ENCODE peak calls at places on chromosomes 2 and 18, in five cellular contexts. R, X, P, A and J are unnamed samples.

GRCh38 chr18:9806905-9807304 is 78.9 kb upstream of the TXNDC2 start:
- DNase-seq in X (no peak), P (no peak), R (no peak), A (no peak), J (no peak)

GRCh38 chr2:156329031-156329921 is 3.2 kb downstream of the NR4A2 start:
- DNase-seq in A (no peak), R (no peak), X (no peak), P (peak; percentile 51), J (peak; percentile 18)

GRCh38 chr2:44100351-44100750 is 68.3 kb upstream of the PPM1B start:
- DNase-seq in R (peak; percentile 86), A (no peak), P (peak; percentile 58), X (peak; percentile 25), J (peak; percentile 97)

GRCh38 chr2:232028071-232028470 is 66.6 kb downstream of the DIS3L2 start:
- DNase-seq in R (no peak), X (no peak), P (no peak), A (no peak), J (no peak)

GRCh38 chr2:201057089-201057499 is 14.4 kb downstream of the HYCC2 start:
- DNase-seq in X (no peak), P (no peak), R (no peak), A (no peak), J (no peak)

GRCh38 chr2:161681043-161681442 is 56.8 kb downstream of the SLC4A10 start:
- DNase-seq in P (no peak), X (no peak), R (peak; percentile 69), A (no peak), J (peak; percentile 39)

GRCh38 chr2:230847883-230848388 is 16.8 kb upstream of the ITM2C start:
- DNase-seq in R (peak; percentile 68), A (peak; percentile 80), X (peak; percentile 85), P (peak; percentile 91), J (peak; percentile 91)

GRCh38 chr2:212451786-212452200 is 86.8 kb downstream of the ERBB4 start:
- DNase-seq in X (no peak), R (peak; percentile 72), A (no peak), P (no peak), J (peak; percentile 2)

GRCh38 chr2:46184794-46185583 is 112.2 kb upstream of the EPAS1 start:
- DNase-seq in P (no peak), X (no peak), R (no peak), A (peak; percentile 41), J (no peak)
- TF ChIP-seq CTCF in P (no peak), X (no peak), R (peak; percentile 7), A (peak; percentile 59), J (peak; percentile 10)

DNA sequence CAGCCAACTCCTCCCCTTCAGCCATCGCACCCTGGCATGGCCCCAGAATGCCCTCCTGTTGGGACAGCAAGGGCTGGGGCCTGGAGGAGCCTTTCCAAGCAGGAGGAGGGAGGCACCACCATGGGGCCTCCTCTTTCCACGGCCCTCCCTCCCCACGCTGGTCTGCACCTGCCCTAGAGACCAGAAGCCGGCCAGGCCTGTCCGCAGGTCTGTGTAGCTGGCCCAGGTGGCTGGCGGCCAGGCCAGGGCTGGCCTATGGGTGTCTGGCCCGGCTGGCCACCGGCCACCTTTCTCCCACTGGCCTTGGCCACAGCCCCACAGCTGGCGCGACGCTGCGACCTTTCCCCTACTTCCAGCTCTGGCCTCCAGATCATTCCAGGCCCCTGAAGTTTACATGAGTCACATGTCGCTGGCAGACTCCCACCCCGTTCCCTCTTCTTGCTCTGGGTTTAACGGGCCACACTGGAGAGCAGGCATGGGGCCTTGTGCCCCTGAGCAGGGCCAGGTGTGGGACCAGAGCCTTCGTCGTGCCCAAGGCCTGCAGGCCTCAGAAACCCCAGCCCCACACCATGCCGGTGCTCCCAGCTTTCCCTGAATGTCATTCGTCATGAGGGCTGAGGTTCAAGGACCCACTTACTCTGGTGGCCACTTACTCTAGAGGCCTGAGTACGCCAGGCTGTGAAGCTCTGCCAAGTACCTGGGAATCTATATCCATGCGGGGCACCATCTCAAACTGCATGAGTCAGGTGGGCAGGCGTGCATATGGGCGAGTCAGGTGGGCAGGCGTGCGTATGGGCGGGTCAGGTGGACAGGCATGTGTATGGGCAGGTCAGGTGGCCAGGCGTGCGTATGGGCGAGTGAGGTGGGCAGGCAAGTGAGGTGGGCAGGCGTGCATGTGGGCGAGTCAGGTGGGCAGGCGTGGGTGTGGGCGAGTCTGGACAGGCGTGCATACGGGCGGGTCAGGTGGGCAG is 33.3 kb upstream of the KLF11 start:
- DNase-seq in A (no peak), R (no peak), P (peak; percentile 72), X (peak; percentile 88), J (peak; percentile 77)
- H3K9me3 ChIP-seq in A (no peaks in the 10 kb centered on the region), R (peaks cover 20% of the 10 kb centered on the region), P (no peaks in the 10 kb centered on the region), X (no peaks in the 10 kb centered on the region), J (no peaks in the 10 kb centered on the region)

GRCh38 chr2:240577281-240578109 is 9.0 kb upstream of the CAPN10 start:
- DNase-seq in P (no peak), R (no peak), A (no peak), X (peak; percentile 16), J (no peak)

GRCh38 chr2:240576036-240576435 is 7.8 kb downstream of the RNPEPL1 start:
- DNase-seq in P (peak; percentile 17), A (no peak), R (no peak), X (peak; percentile 12), J (no peak)

GRCh38 chr2:240578110-240578450 is 8.5 kb upstream of the CAPN10 start:
- DNase-seq in A (no peak), R (no peak), X (peak; percentile 21), P (no peak), J (no peak)

GRCh38 chr2:240575101-240575965 is 7.0 kb downstream of the RNPEPL1 start:
- DNase-seq in A (no peak), P (peak; percentile 41), X (peak; percentile 12), R (no peak), J (no peak)

DNA sequence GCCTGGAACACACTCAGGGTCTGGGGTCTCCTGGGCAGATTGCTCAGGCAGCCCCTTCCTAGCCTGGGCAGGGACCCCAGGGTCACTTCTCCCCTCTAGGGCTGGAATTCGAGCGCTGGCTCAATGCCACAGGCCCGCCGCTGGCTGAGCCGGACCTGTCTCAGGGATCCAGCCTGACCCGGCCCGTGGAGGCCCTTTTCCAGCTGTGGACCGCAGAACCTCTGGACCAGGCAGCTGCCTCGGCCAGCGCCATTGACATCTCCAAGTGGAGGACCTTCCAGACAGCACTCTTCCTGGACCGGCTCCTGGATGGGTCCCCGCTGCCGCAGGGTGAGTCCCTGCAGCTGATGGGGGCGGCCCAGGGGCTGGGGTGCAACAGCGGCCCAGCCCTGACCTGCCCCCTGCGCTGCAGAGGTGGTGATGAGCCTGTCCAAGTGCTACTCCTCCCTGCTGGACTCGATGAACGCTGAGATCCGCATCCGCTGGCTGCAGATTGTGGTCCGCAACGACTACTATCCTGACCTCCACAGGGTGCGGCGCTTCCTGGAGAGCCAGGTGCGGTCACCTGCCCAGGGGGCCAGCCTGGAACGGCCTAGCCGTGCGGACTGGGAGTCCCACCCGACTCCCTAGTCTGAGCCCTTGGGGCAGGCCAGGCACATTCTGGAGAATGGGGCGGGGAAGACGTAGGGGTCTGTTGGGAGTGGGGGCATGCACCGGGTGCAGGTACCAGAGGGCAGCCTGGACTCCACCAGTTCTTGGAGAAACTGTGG is 8.3 kb downstream of the RNPEPL1 start:
- DNase-seq in A (no peak), X (peak; percentile 20), P (peak; percentile 41), R (no peak), J (no peak)
- H3K36me3 ChIP-seq in A (peaks cover 37% of the 10 kb centered on the region), X (peaks cover 60% of the 10 kb centered on the region), P (peaks cover 65% of the 10 kb centered on the region), R (no peaks in the 10 kb centered on the region), J (peaks cover 3% of the 10 kb centered on the region)

DNA sequence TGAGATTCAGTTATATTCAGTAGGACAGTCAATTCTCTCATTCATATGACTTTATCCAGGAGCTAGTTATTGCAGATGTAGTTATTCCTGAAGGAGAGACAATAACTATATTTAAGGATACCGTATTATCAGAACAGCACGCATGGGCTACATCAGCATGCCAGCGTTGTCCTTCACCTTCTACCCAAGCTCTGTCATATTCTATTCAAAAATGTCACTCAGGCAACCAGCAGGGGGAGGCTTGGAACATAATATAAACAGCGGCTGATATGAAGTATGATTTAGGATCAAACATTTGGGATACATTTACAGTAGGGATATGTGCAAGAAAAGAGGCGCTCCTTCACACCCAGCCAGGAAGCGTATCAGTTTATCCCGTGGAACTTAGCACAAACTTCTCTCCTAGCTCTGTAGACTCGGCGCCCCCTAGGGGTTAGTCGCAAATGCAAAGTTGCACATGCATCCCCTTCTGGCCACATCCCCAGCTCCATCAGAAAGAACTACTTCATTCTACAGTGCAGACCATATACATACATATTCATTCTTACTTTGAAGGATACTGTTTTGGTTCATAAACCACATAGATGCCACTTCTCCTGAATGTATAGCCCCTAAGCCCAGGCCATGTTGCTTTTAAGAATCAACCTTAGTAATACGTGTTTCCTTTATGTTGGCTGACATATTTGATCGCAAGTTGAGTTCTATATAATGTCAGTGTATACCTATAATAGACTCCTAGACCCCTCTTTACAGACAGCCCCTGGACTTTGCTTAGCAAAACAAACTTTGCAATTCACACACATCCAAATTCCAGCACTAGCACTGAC is 759.4 kb downstream of the ADCYAP1 start:
- DNase-seq in A (peak; percentile 35), R (peak; percentile 20), X (peak; percentile 43), P (peak; percentile 85), J (peak; percentile 45)
- TF ChIP-seq CTCF in A (peak; percentile 93), R (peak; percentile 53), X (peak; percentile 51), P (peak; percentile 74), J (peak; percentile 75)

DNA sequence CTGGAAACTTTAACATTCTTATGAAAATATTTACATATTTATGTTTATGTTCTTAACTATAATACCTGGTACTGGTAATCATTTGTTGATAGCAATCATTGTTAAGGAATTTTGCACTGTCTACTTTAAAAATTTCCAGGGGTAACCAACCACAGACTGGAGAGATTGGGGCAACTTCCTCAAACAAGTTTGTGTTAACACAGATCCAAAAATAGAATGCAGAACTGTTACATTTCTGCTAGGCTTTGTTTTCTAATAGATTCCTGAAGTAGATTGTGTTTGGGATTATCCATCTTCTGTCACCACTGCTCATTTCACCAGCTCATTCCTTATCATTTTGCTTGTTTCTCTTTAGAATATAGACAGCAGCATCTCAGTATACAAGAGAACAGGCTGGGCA is 23.7 kb downstream of the RNF125 start:
- DNase-seq in A (no peak), R (no peak), P (no peak), X (no peak), J (no peak)
- H3K9me3 ChIP-seq in A (no peaks in the 10 kb centered on the region), R (no peaks in the 10 kb centered on the region), P (no peaks in the 10 kb centered on the region), X (no peaks in the 10 kb centered on the region), J (no peaks in the 10 kb centered on the region)

GRCh38 chr18:77045682-77046081 is 86.9 kb downstream of the MBP start:
- DNase-seq in A (no peak), X (no peak), P (no peak), R (no peak), J (no peak)
- H3K36me3 ChIP-seq in A (no peaks in the 10 kb centered on the region), X (peaks cover 8% of the 10 kb centered on the region), P (peaks cover 26% of the 10 kb centered on the region), R (peaks cover 7% of the 10 kb centered on the region), J (no peaks in the 10 kb centered on the region)

GRCh38 chr2:27954771-27955384 is 64.3 kb downstream of the BABAM2 start:
- DNase-seq in R (peak; percentile 92), X (no peak), A (no peak), P (no peak), J (peak; percentile 10)
- TF ChIP-seq CTCF in R (peak; percentile 3), X (peak; percentile 52), A (peak; percentile 34), P (peak; percentile 36), J (peak; percentile 50)

GRCh38 chr2:84534225-84534624 is 17.9 kb downstream of the DNAH6 start:
- DNase-seq in X (no peak), P (no peak), A (no peak), R (no peak), J (no peak)
- H3K9me3 ChIP-seq in X (no peaks in the 10 kb centered on the region), P (no peaks in the 10 kb centered on the region), A (no peaks in the 10 kb centered on the region), R (no peaks in the 10 kb centered on the region), J (no peaks in the 10 kb centered on the region)